ENCODE peak calls at places on chromosomes 2 and 18, in six cellular contexts. K is HCT116, U is HepG2, R is K562, S is GM12878, Z is H1. F is an unnamed sample.
A peak's percentile ranks its signal among the peaks of the same experiment; 100 is the strongest.

GRCh38 chr2:128369126-128369555 is 50.5 kb upstream of the HS6ST1 start:
- DNase-seq in K (no peak), U (no peak), R (no peak), S (no peak), Z (no peak), F (peak; percentile 65)

GRCh38 chr2:23757686-23758433 is 169.1 kb downstream of the ATAD2B start:
- DNase-seq in K (peak; percentile 48), U (peak; percentile 43), R (peak; percentile 59), S (no peak), Z (no peak), F (no peak)

GRCh38 chr2:188665196-188665595 is 309.0 kb upstream of the COL3A1 start:
- DNase-seq in K (no peak), U (no peak), R (no peak), S (no peak), Z (no peak), F (peak; percentile 5)

GRCh38 chr18:79572093-79572780 is 107.4 kb upstream of the CTDP1 start:
- DNase-seq in K (no peak), U (no peak), R (no peak), S (no peak), Z (peak; percentile 19), F (no peak)

GRCh38 chr2:31334311-31335026 is 80.1 kb downstream of the XDH start:
- DNase-seq in K (no peak), U (no peak), R (no peak), S (no peak), Z (peak; percentile 1), F (no peak)

GRCh38 chr2:219405451-219405850 is 12.7 kb upstream of the DES start:
- DNase-seq in K (no peak), U (no peak), R (peak; percentile 46), S (no peak), Z (peak; percentile 65), F (no peak)

GRCh38 chr2:35960596-35960995 is 395.0 kb upstream of the CRIM1 start:
- DNase-seq in K (no peak), U (no peak), R (no peak), S (no peak), Z (no peak), F (no peak)

GRCh38 chr2:65059071-65059470 is 2.9 kb downstream of the CEP68 start:
- DNase-seq in K (no peak), U (no peak), R (no peak), S (no peak), Z (no peak), F (no peak)

GRCh38 chr2:128520787-128521186 is 202.1 kb upstream of the HS6ST1 start:
- DNase-seq in K (no peak), U (no peak), R (no peak), S (peak; percentile 49), Z (no peak), F (no peak)

GRCh38 chr2:50207881-50208280 is 824.1 kb downstream of the NRXN1 start:
- DNase-seq in K (no peak), U (no peak), R (no peak), S (no peak), Z (no peak), F (no peak)

GRCh38 chr2:201933792-201934229 is 99.8 kb upstream of the FZD7 start:
- DNase-seq in K (no peak), U (no peak), R (no peak), S (no peak), Z (no peak), F (no peak)

GRCh38 chr2:167863377-167863776 is 384.0 kb downstream of the STK39 start:
- DNase-seq in K (no peak), U (no peak), R (no peak), S (no peak), Z (no peak), F (no peak)

GRCh38 chr18:24995056-24995455 is 356.9 kb downstream of the ZNF521 start:
- DNase-seq in K (no peak), U (no peak), R (no peak), S (no peak), Z (no peak), F (no peak)

GRCh38 chr2:127096718-127097470 is 10.1 kb downstream of the BIN1 start:
- DNase-seq in K (no peak), U (no peak), R (no peak), S (no peak), Z (no peak), F (no peak)

GRCh38 chr2:229363126-229363814 is 92.2 kb upstream of the PID1 start:
- DNase-seq in K (no peak), U (no peak), R (no peak), S (no peak), Z (no peak), F (no peak)

GRCh38 chr2:14941151-14941631 is 308.7 kb downstream of the LRATD1 start:
- DNase-seq in K (no peak), U (no peak), R (no peak), S (no peak), Z (no peak), F (no peak)

GRCh38 chr2:64606495-64607363 is 47.0 kb downstream of the SERTAD2 start:
- DNase-seq in K (no peak), U (peak; percentile 76), R (peak; percentile 94), S (peak; percentile 83), Z (peak; percentile 77), F (no peak)

GRCh38 chr18:4854664-4855063 is 342.4 kb downstream of the AKAIN1 start:
- DNase-seq in K (no peak), U (no peak), R (no peak), S (no peak), Z (no peak), F (peak; percentile 51)

GRCh38 chr2:46836295-46837111 is 79.1 kb downstream of the MCFD2 start:
- DNase-seq in K (no peak), U (no peak), R (no peak), S (no peak), Z (no peak), F (no peak)

GRCh38 chr18:67672142-67672541 is 155.6 kb upstream of the DSEL start:
- DNase-seq in K (no peak), U (no peak), R (no peak), S (no peak), Z (no peak), F (no peak)

GRCh38 chr2:188369365-188369764 is 77.7 kb downstream of the GULP1 start:
- DNase-seq in K (peak; percentile 35), U (peak; percentile 57), R (peak; percentile 66), S (no peak), Z (no peak), F (peak; percentile 15)

GRCh38 chr2:231532189-231533035 is 2.2 kb upstream of the NMUR1 start:
- DNase-seq in K (no peak), U (no peak), R (no peak), S (no peak), Z (no peak), F (peak; percentile 35)

GRCh38 chr2:132252191-132252893 is 90.6 kb upstream of the ANKRD30BL start:
- DNase-seq in K (no peak), U (no peak), R (no peak), S (no peak), Z (no peak), F (no peak)

GRCh38 chr18:21634588-21635199 is 22.6 kb downstream of the SNRPD1 start:
- DNase-seq in K (no peak), U (no peak), R (no peak), S (no peak), Z (no peak), F (no peak)

GRCh38 chr18:44602380-44602779 is 78.3 kb upstream of the SETBP1 start:
- DNase-seq in K (no peak), U (no peak), R (no peak), S (no peak), Z (no peak), F (no peak)

GRCh38 chr18:43870626-43871025 is 593.3 kb upstream of the SYT4 start:
- DNase-seq in K (no peak), U (no peak), R (no peak), S (no peak), Z (no peak), F (no peak)

GRCh38 chr18:22410126-22410525 is 7.6 kb downstream of the CTAGE1 start:
- DNase-seq in K (no peak), U (no peak), R (no peak), S (no peak), Z (no peak), F (no peak)

DNA sequence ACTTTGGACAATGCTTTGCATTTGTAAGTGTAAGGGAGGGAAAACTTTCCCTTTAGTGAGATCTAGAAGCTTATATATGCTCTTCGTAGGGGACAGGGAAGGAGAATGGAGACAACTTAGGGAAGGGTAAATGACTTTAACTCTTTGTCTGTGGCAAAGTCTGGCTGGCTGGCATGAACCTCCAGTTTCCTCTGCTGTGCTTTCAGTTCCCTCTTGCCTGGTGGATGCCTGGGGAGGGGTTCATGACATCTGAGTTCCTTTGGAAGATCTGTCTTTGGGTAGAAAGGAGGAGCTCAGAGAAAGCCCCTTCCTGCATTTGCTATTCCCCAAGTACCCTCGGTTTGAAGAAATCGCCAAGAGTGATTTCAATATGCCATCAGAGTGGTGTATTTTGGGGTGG is 143.6 kb downstream of the VAPA start:
- DNase-seq in K (no peak), U (no peak), R (no peak), S (no peak), Z (no peak), F (no peak)
- TF ChIP-seq ZNF274 in K (no peak), U (no peak), R (no peak), S (no peak), Z (no peak), F (no peak)

DNA sequence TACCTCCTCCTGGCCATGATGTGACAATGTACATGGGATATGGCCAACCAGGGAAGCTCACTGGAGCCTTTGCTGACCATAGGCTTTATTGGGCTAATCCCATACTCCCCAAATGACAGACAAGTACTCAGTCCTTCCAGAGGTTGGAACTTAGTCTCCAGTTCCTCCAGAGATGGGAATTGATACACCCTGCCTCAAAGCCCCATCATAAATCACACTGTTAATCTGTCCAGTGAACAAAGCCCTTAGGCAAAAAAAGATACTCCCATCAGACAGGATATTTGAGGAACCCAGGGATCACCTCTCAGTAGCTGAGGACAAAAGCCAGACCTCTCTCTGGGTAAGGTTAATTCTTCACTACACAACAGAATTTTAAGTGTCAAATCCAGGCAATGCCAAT is 247.5 kb upstream of the CDH20 start:
- DNase-seq in K (no peak), U (no peak), R (no peak), S (no peak), Z (no peak), F (no peak)
- TF ChIP-seq ZNF274 in K (no peak), U (no peak), R (no peak), S (no peak), Z (no peak), F (no peak)

DNA sequence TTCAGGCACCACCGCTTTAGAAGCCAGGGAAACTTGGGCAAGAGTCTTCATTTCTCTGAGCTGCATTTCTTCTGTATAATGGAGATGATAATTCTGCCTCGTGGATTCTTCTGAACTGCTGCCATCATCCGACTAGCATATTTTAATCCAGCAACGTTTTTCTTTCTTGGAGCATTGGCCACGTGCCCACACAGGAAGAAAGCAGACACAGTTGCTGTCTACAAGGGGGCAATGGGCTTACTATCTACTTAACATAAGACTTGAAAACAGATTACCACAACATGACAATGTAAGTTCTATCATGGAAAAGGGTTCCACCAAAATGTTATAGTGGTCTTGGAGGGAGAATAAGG is 176.5 kb downstream of the FAM210A start:
- DNase-seq in K (no peak), U (no peak), R (no peak), S (no peak), Z (no peak), F (no peak)
- TF ChIP-seq ZNF274 in K (no peak), U (no peak), R (no peak), S (no peak), Z (no peak), F (no peak)

GRCh38 chr2:111617299-111617803 is 266.6 kb downstream of the ANAPC1 start:
- DNase-seq in K (peak; percentile 40), U (peak; percentile 85), R (no peak), S (no peak), Z (no peak), F (no peak)
- TF ChIP-seq ZNF274 in K (no peak), U (no peak), R (no peak), S (no peak), Z (no peak), F (no peak)

F was measured in NT2/D1.